ENCODE peak calls at places on chromosomes 12 and 14, in nine cellular contexts. A, S, Q, C, J, V, E, N and U are unnamed samples.

GRCh38 chr12:115983226-115983798 is 294.2 kb downstream of the MED13L start:
- DNase-seq in A (peak), S (no peak), Q (no peak), C (no peak), J (no peak), V (no peak), E (no peak), N (no peak), U (no peak)

GRCh38 chr12:77299910-77300772 is 234.8 kb upstream of the E2F7 start:
- DNase-seq in A (no peak), S (no peak), Q (no peak), C (no peak), J (no peak), V (peak), E (no peak), N (no peak), U (no peak)

GRCh38 chr12:130559806-130560205 is 156.3 kb downstream of the RIMBP2 start:
- DNase-seq in A (no peak), S (no peak), Q (no peak), C (no peak), J (no peak), V (no peak), E (no peak), N (no peak), U (no peak)

GRCh38 chr12:27015730-27016076 is 1.5 kb upstream of the TM7SF3 start:
- DNase-seq in A (no peak), S (no peak), Q (no peak), C (no peak), J (no peak), V (no peak), E (no peak), N (peak), U (no peak)

GRCh38 chr14:85731198-85731597 is 201.3 kb downstream of the FLRT2 start:
- DNase-seq in A (no peak), S (no peak), Q (no peak), C (no peak), J (no peak), V (no peak), E (no peak), N (no peak), U (no peak)

GRCh38 chr12:69540606-69541386 is 44.5 kb upstream of the CCT2 start:
- DNase-seq in A (no peak), S (no peak), Q (no peak), C (no peak), J (no peak), V (no peak), E (no peak), N (no peak), U (no peak)

GRCh38 chr14:32224731-32225377 is 21.8 kb upstream of the RNU6-8 start:
- DNase-seq in A (peak), S (no peak), Q (no peak), C (no peak), J (no peak), V (peak), E (peak), N (no peak), U (no peak)

GRCh38 chr12:9081667-9082243 is 34.0 kb downstream of the A2M start:
- DNase-seq in A (no peak), S (no peak), Q (no peak), C (no peak), J (no peak), V (no peak), E (no peak), N (no peak), U (no peak)

GRCh38 chr14:92645841-92646478 is 102.5 kb downstream of the LGMN start:
- DNase-seq in A (no peak), S (no peak), Q (no peak), C (no peak), J (no peak), V (peak), E (no peak), N (no peak), U (no peak)

GRCh38 chr12:39852346-39852745 is 232.7 kb upstream of the ABCD2 start:
- DNase-seq in A (no peak), S (no peak), Q (no peak), C (no peak), J (no peak), V (no peak), E (no peak), N (no peak), U (no peak)

GRCh38 chr14:38837333-38838048 is 265.5 kb downstream of the SEC23A start:
- DNase-seq in A (no peak), S (no peak), Q (no peak), C (no peak), J (no peak), V (no peak), E (no peak), N (no peak), U (no peak)

GRCh38 chr12:79451988-79452387 is 238.8 kb downstream of the PAWR start:
- DNase-seq in A (no peak), S (no peak), Q (no peak), C (no peak), J (no peak), V (peak), E (peak), N (no peak), U (peak)

GRCh38 chr12:52643233-52644077 is 8.6 kb downstream of the KRT2 start:
- DNase-seq in A (no peak), S (no peak), Q (no peak), C (no peak), J (no peak), V (no peak), E (no peak), N (no peak), U (no peak)

GRCh38 chr12:27711312-27711682 is 665 bp downstream of the MRPS35 start:
- DNase-seq in A (peak), S (no peak), Q (no peak), C (no peak), J (no peak), V (no peak), E (no peak), N (peak), U (no peak)

GRCh38 chr12:41795066-41795465 is 349.6 kb downstream of the GXYLT1 start:
- DNase-seq in A (no peak), S (no peak), Q (no peak), C (no peak), J (no peak), V (no peak), E (no peak), N (no peak), U (no peak)

GRCh38 chr12:111840831-111841230 is 1.2 kb upstream of the MAPKAPK5 start:
- DNase-seq in A (no peak), S (no peak), Q (no peak), C (no peak), J (no peak), V (no peak), E (no peak), N (no peak), U (no peak)

GRCh38 chr14:37210448-37210847 is 12.7 kb downstream of the MIPOL1 start:
- DNase-seq in A (no peak), S (no peak), Q (no peak), C (no peak), J (no peak), V (no peak), E (no peak), N (no peak), U (no peak)

GRCh38 chr12:124837958-124838803 is 25.5 kb downstream of the SCARB1 start:
- DNase-seq in A (peak), S (no peak), Q (no peak), C (no peak), J (no peak), V (peak), E (peak), N (no peak), U (no peak)

GRCh38 chr12:107322063-107322462 is 228.7 kb upstream of the CRY1 start:
- DNase-seq in A (no peak), S (peak), Q (peak), C (no peak), J (no peak), V (no peak), E (no peak), N (no peak), U (no peak)

GRCh38 chr14:105337966-105338365 is 23.4 kb downstream of the PACS2 start:
- DNase-seq in A (no peak), S (no peak), Q (no peak), C (no peak), J (no peak), V (no peak), E (peak), N (no peak), U (peak)

GRCh38 chr14:30655124-30655523 is 33.0 kb downstream of the SCFD1 start:
- DNase-seq in A (no peak), S (no peak), Q (no peak), C (no peak), J (no peak), V (no peak), E (no peak), N (no peak), U (no peak)

GRCh38 chr14:105913221-105913620 is 386.8 kb downstream of the TMEM121 start:
- DNase-seq in A (no peak), S (no peak), Q (no peak), C (no peak), J (no peak), V (no peak), E (no peak), N (no peak), U (no peak)

GRCh38 chr12:31890295-31891285 is 68.6 kb upstream of the RESF1 start:
- DNase-seq in A (no peak), S (no peak), Q (no peak), C (no peak), J (no peak), V (no peak), E (no peak), N (no peak), U (no peak)

GRCh38 chr12:19491863-19492262 is 52.6 kb downstream of the AEBP2 start:
- DNase-seq in A (no peak), S (no peak), Q (no peak), C (no peak), J (no peak), V (no peak), E (no peak), N (no peak), U (no peak)

GRCh38 chr14:83566567-83566966 is 1963.4 kb upstream of the FLRT2 start:
- DNase-seq in A (no peak), S (no peak), Q (no peak), C (no peak), J (no peak), V (no peak), E (no peak), N (no peak), U (no peak)

GRCh38 chr14:94462219-94462551 is 9.6 kb upstream of the SERPINA11 start:
- DNase-seq in A (no peak), S (no peak), Q (no peak), C (no peak), J (no peak), V (no peak), E (no peak), N (no peak), U (no peak)

GRCh38 chr12:85575115-85576096 is 260.8 kb downstream of the RASSF9 start:
- DNase-seq in A (peak), S (no peak), Q (no peak), C (no peak), J (no peak), V (peak), E (no peak), N (peak), U (no peak)

GRCh38 chr12:120684523-120684932 is 2.4 kb upstream of the MLEC start:
- DNase-seq in A (no peak), S (no peak), Q (no peak), C (no peak), J (no peak), V (peak), E (no peak), N (no peak), U (no peak)

GRCh38 chr12:56763753-56764657 is 881 bp downstream of the HSD17B6 start:
- DNase-seq in A (no peak), S (no peak), Q (no peak), C (no peak), J (no peak), V (peak), E (no peak), N (no peak), U (no peak)

GRCh38 chr12:86770871-86771270 is 514.7 kb upstream of the MGAT4C start:
- DNase-seq in A (no peak), S (no peak), Q (no peak), C (no peak), J (no peak), V (no peak), E (no peak), N (no peak), U (no peak)

GRCh38 chr14:101294136-101294535 is 267.2 kb upstream of the DIO3 start:
- DNase-seq in A (no peak), S (no peak), Q (no peak), C (no peak), J (no peak), V (no peak), E (no peak), N (no peak), U (no peak)

GRCh38 chr14:70919774-70920173 is 12.5 kb downstream of the PCNX1 start:
- DNase-seq in A (no peak), S (no peak), Q (no peak), C (no peak), J (no peak), V (peak), E (no peak), N (no peak), U (no peak)

GRCh38 chr14:56855891-56856461 is 45.7 kb upstream of the OTX2 start:
- DNase-seq in A (peak), S (no peak), Q (no peak), C (no peak), J (no peak), V (no peak), E (no peak), N (peak), U (no peak)